ENCODE peak calls at places on chromosomes 7 and 10, in six cellular contexts. Z is mesenchymal stem cell, W is neuronal stem cell, N is IMR-90, Y is H1, I is H9. O is an unnamed sample.

GRCh38 chr10:119308556-119309422 is 101.4 kb downstream of the GRK5 start:
- DNase-seq in N (no peak), Z (no peak), W (no peak), Y (no peak), I (no peak), O (no peak)

GRCh38 chr7:12389089-12389700 is 14.5 kb downstream of the VWDE start:
- DNase-seq in Y (peak), Z (peak), I (peak), W (peak), N (peak), O (peak)

GRCh38 chr10:70508912-70509366 is 30.4 kb downstream of the PALD1 start:
- DNase-seq in N (peak), I (peak), W (no peak), Z (peak), Y (no peak), O (peak)

GRCh38 chr10:118314882-118315281 is 27.2 kb downstream of the FAM204A start:
- DNase-seq in Y (no peak), Z (no peak), W (no peak), I (no peak), N (no peak), O (no peak)

GRCh38 chr7:2309889-2310331 is 4.3 kb downstream of the SNX8 start:
- DNase-seq in Z (peak), Y (peak), I (peak), N (peak), W (peak), O (peak)

GRCh38 chr7:110347091-110347490 is 743.8 kb upstream of the LRRN3 start:
- DNase-seq in W (no peak), Z (peak), Y (no peak), I (no peak), N (peak), O (no peak)

GRCh38 chr10:86390337-86391120 is 23.9 kb upstream of the GRID1 start:
- DNase-seq in Y (no peak), N (no peak), Z (no peak), W (no peak), I (no peak), O (no peak)

GRCh38 chr7:142001163-142001874 is 5.6 kb downstream of the MGAM start:
- DNase-seq in I (no peak), Y (no peak), N (no peak), W (no peak), Z (no peak), O (peak)

GRCh38 chr10:23157691-23158369 is 34.3 kb upstream of the PTF1A start:
- DNase-seq in Y (no peak), I (peak), Z (peak), W (no peak), N (peak), O (peak)

GRCh38 chr7:120583835-120584586 is 273.9 kb downstream of the TSPAN12 start:
- DNase-seq in Z (peak), W (no peak), N (peak), Y (no peak), I (no peak), O (peak)

GRCh38 chr10:118394557-118395194 is 52.6 kb upstream of the FAM204A start:
- DNase-seq in W (no peak), I (no peak), N (no peak), Y (no peak), Z (no peak), O (no peak)

GRCh38 chr10:99372546-99373271 is 43.6 kb downstream of the CNNM1 start:
- DNase-seq in N (peak), W (no peak), Z (peak), Y (no peak), I (no peak), O (peak)

GRCh38 chr7:66500087-66500486 is 128.6 kb upstream of the KCTD7 start:
- DNase-seq in N (no peak), I (no peak), W (no peak), Y (no peak), Z (peak), O (peak)

GRCh38 chr7:105350906-105351305 is 37.8 kb downstream of the SRPK2 start:
- DNase-seq in I (no peak), Z (no peak), W (no peak), N (no peak), Y (no peak), O (no peak)

GRCh38 chr10:114181971-114182370 is 2.8 kb downstream of the TDRD1 start:
- DNase-seq in I (no peak), N (no peak), Z (no peak), Y (no peak), W (no peak), O (no peak)

GRCh38 chr10:61793760-61794713 is 107.5 kb upstream of the ARID5B start:
- DNase-seq in N (peak), W (no peak), Z (peak), Y (no peak), I (no peak), O (no peak)

GRCh38 chr10:91552706-91553105 is 80.2 kb downstream of the PPP1R3C start:
- DNase-seq in Z (no peak), Y (no peak), W (no peak), N (peak), I (peak), O (peak)

GRCh38 chr7:47327698-47328391 is 254.1 kb downstream of the TNS3 start:
- DNase-seq in W (peak), Z (peak), N (peak), I (peak), Y (peak), O (peak)

GRCh38 chr10:71697938-71698709 is 21.5 kb downstream of the C10orf105 start:
- DNase-seq in I (no peak), W (no peak), Y (no peak), Z (no peak), N (no peak), O (no peak)

GRCh38 chr7:26694156-26694555 is 170.2 kb downstream of the SKAP2 start:
- DNase-seq in I (no peak), W (no peak), Y (no peak), N (no peak), Z (no peak), O (no peak)

GRCh38 chr10:96370575-96371157 is 11.9 kb upstream of the OPALIN start:
- DNase-seq in I (peak), W (peak), Z (peak), N (peak), Y (peak), O (peak)

GRCh38 chr7:36128448-36129047 is 24.5 kb upstream of the EEPD1 start:
- DNase-seq in Y (no peak), N (peak), Z (peak), I (peak), W (no peak), O (peak)

GRCh38 chr10:59036311-59037017 is 140.0 kb upstream of the PHYHIPL start:
- DNase-seq in Z (no peak), N (no peak), I (no peak), W (no peak), Y (no peak), O (no peak)

GRCh38 chr7:18167815-18168214 is 140.2 kb upstream of the PRPS1L1 start:
- DNase-seq in Z (no peak), N (no peak), I (no peak), W (no peak), Y (no peak), O (no peak)

GRCh38 chr7:18163091-18163490 is 135.4 kb upstream of the PRPS1L1 start:
- DNase-seq in Y (no peak), I (no peak), Z (peak), W (no peak), N (no peak), O (no peak)

GRCh38 chr7:18162653-18163052 is 135.0 kb upstream of the PRPS1L1 start:
- DNase-seq in I (no peak), W (no peak), Y (no peak), Z (no peak), N (no peak), O (no peak)

GRCh38 chr7:18166002-18166401 is 138.4 kb upstream of the PRPS1L1 start:
- DNase-seq in N (no peak), I (no peak), Y (no peak), W (no peak), Z (no peak), O (no peak)

GRCh38 chr7:18165176-18165575 is 137.5 kb upstream of the PRPS1L1 start:
- DNase-seq in N (no peak), W (no peak), Y (no peak), Z (no peak), I (no peak), O (no peak)
- H2BK120ac ChIP-seq in N (no peak), W (no peak), Y (no peak), Z (no peak), I (no peak), O (no peak)

GRCh38 chr10:78588194-78588811 is 480.5 kb upstream of the ZMIZ1 start:
- DNase-seq in W (no peak), I (peak), Z (peak), Y (no peak), N (peak), O (peak)
- H3K18ac ChIP-seq in W (no peak), I (no peak), Z (no peak), Y (no peak), N (peak), O (no peak)

GRCh38 chr10:73999703-74000102 is 1.8 kb downstream of the VCL start:
- DNase-seq in Z (peak), W (no peak), N (peak), Y (no peak), I (no peak), O (no peak)
- H2BK120ac ChIP-seq in Z (no peak), W (no peak), N (peak), Y (no peak), I (no peak), O (no peak)

GRCh38 chr7:42227523-42227922 is 9.5 kb downstream of the GLI3 start:
- DNase-seq in Y (no peak), Z (peak), N (no peak), I (no peak), W (no peak), O (peak)

GRCh38 chr7:42224391-42225003 is 12.5 kb downstream of the GLI3 start:
- DNase-seq in W (no peak), Z (no peak), I (peak), Y (no peak), N (no peak), O (peak)

GRCh38 chr7:42231043-42231442 is 6.0 kb downstream of the GLI3 start:
- DNase-seq in W (no peak), I (no peak), N (no peak), Y (no peak), Z (no peak), O (no peak)

GRCh38 chr7:42226354-42226941 is 10.6 kb downstream of the GLI3 start:
- DNase-seq in I (no peak), W (no peak), Z (no peak), Y (no peak), N (no peak), O (peak)

GRCh38 chr7:42227931-42228591 is 8.9 kb downstream of the GLI3 start:
- DNase-seq in Z (peak), W (no peak), N (peak), Y (no peak), I (peak), O (peak)
- H3K18ac ChIP-seq in Z (no peak), W (peak), N (no peak), Y (peak), I (peak), O (peak)

GRCh38 chr10:78656397-78656796 is 412.4 kb upstream of the ZMIZ1 start:
- DNase-seq in N (no peak), W (no peak), Y (no peak), Z (no peak), I (no peak), O (no peak)
- H2BK120ac ChIP-seq in N (no peak), W (no peak), Y (no peak), Z (no peak), I (no peak), O (no peak)